ENCODE peak calls at places on chromosomes 3 and 15, in seven cellular contexts. One of them, this sample, is unnamed.

GRCh38 chr3:127779747-127780146 is 42.6 kb downstream of the MGLL start:
- DNase-seq in lower leg skin: no peak
- DNase-seq in breast epithelium: no peak
- DNase-seq in NB4: peak
- DNase-seq in testis: no peak
- DNase-seq in IMR-90: peak
- DNase-seq in uterus: no peak
- DNase-seq in this sample: no peak

GRCh38 chr15:36887214-36888017 is 212.9 kb downstream of the MEIS2 start:
- DNase-seq in lower leg skin: peak
- DNase-seq in breast epithelium: no peak
- DNase-seq in NB4: no peak
- DNase-seq in testis: peak
- DNase-seq in IMR-90: no peak
- DNase-seq in uterus: peak
- DNase-seq in this sample: no peak

GRCh38 chr3:196969660-196970546 is 1.3 kb upstream of the PIGZ start:
- DNase-seq in lower leg skin: peak
- DNase-seq in breast epithelium: no peak
- DNase-seq in NB4: peak
- DNase-seq in testis: peak
- DNase-seq in IMR-90: peak
- DNase-seq in uterus: peak
- DNase-seq in this sample: peak

GRCh38 chr15:26724381-26724780 is 48.5 kb downstream of the GABRB3 start:
- DNase-seq in lower leg skin: no peak
- DNase-seq in breast epithelium: no peak
- DNase-seq in NB4: no peak
- DNase-seq in testis: no peak
- DNase-seq in IMR-90: no peak
- DNase-seq in uterus: no peak
- DNase-seq in this sample: no peak

GRCh38 chr3:124395584-124396340 is 334.5 kb upstream of the UMPS start:
- DNase-seq in lower leg skin: no peak
- DNase-seq in breast epithelium: no peak
- DNase-seq in NB4: no peak
- DNase-seq in testis: peak
- DNase-seq in IMR-90: peak
- DNase-seq in uterus: peak
- DNase-seq in this sample: peak

GRCh38 chr15:40353697-40354096 is 2.9 kb downstream of the PHGR1 start:
- DNase-seq in lower leg skin: no peak
- DNase-seq in breast epithelium: no peak
- DNase-seq in NB4: no peak
- DNase-seq in testis: no peak
- DNase-seq in IMR-90: no peak
- DNase-seq in uterus: no peak
- DNase-seq in this sample: peak

GRCh38 chr3:189229421-189229820 is 57.6 kb downstream of the TPRG1 start:
- DNase-seq in lower leg skin: no peak
- DNase-seq in breast epithelium: no peak
- DNase-seq in NB4: no peak
- DNase-seq in testis: no peak
- DNase-seq in IMR-90: no peak
- DNase-seq in uterus: no peak
- DNase-seq in this sample: no peak

GRCh38 chr3:45760878-45761711 is 35.2 kb downstream of the SLC6A20 start:
- DNase-seq in lower leg skin: no peak
- DNase-seq in breast epithelium: peak
- DNase-seq in NB4: peak
- DNase-seq in testis: peak
- DNase-seq in IMR-90: peak
- DNase-seq in uterus: peak
- DNase-seq in this sample: peak

GRCh38 chr3:123344941-123345594 is 103.8 kb downstream of the ADCY5 start:
- DNase-seq in lower leg skin: no peak
- DNase-seq in breast epithelium: peak
- DNase-seq in NB4: no peak
- DNase-seq in testis: no peak
- DNase-seq in IMR-90: no peak
- DNase-seq in uterus: no peak
- DNase-seq in this sample: no peak

GRCh38 chr15:34953851-34954250 is 15.7 kb downstream of the AQR start:
- DNase-seq in lower leg skin: no peak
- DNase-seq in breast epithelium: no peak
- DNase-seq in NB4: no peak
- DNase-seq in testis: no peak
- DNase-seq in IMR-90: no peak
- DNase-seq in uterus: no peak
- DNase-seq in this sample: no peak

DNA sequence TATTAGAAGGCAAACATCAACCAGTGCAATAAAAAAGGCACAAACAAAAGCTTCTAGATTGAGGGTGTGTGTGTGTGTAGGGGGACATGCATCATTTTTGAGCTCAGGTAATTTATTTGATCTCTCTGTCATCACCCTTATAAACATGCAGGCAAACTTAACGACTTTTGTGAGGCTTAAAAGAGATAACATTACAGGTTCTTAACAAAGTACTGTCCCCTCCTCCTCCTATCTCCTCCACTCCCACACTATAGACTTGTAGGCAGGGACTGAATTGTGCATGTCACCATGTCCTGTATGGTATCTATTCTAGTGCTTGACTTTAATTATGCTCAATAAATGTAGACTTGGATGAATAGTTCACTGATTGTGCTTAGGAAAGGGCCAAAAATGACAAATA is 143.5 kb upstream of the MB21D2 start:
- DNase-seq in lower leg skin: no peak
- DNase-seq in breast epithelium: no peak
- DNase-seq in NB4: no peak
- DNase-seq in testis: no peak
- DNase-seq in IMR-90: no peak
- DNase-seq in uterus: no peak
- DNase-seq in this sample: no peak
- TF ChIP-seq POLR2A in lower leg skin: no peak
- TF ChIP-seq POLR2A in breast epithelium: no peak
- TF ChIP-seq POLR2A in NB4: no peak
- TF ChIP-seq POLR2A in testis: no peak
- TF ChIP-seq POLR2A in IMR-90: no peak
- TF ChIP-seq POLR2A in uterus: no peak
- TF ChIP-seq POLR2A in this sample: no peak

DNA sequence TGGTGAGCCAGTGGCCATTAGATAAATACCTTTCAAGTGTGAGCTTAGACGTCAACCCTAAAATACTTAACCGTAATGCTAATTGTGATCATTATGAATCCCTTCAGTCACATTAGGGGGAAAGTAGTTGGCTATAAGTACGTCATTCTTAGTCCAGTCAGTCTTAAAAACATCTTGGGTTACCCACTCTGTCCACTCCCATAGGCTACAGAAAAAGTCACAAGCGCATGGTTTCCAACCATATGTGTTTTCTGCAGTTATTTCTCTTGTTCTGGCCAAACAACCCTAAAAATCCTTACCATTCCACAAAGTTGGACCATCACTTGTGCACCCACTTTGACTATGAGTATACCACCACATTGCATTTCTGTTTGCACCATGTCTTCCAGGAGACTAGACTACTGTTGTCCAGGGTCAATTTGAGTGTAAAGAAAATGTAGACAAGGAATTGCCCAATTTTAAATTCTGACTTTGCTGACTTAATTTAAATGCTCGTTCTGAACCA is 3.3 kb downstream of the RPL15 start:
- DNase-seq in lower leg skin: no peak
- DNase-seq in breast epithelium: no peak
- DNase-seq in NB4: no peak
- DNase-seq in testis: no peak
- DNase-seq in IMR-90: no peak
- DNase-seq in uterus: no peak
- DNase-seq in this sample: no peak
- TF ChIP-seq POLR2A in lower leg skin: no peak
- TF ChIP-seq POLR2A in breast epithelium: no peak
- TF ChIP-seq POLR2A in NB4: no peak
- TF ChIP-seq POLR2A in testis: no peak
- TF ChIP-seq POLR2A in IMR-90: no peak
- TF ChIP-seq POLR2A in uterus: no peak
- TF ChIP-seq POLR2A in this sample: no peak

GRCh38 chr3:107523361-107524213 is 825 bp downstream of the BBX start:
- DNase-seq in lower leg skin: peak
- DNase-seq in breast epithelium: peak
- DNase-seq in NB4: peak
- DNase-seq in testis: peak
- DNase-seq in IMR-90: peak
- DNase-seq in uterus: peak
- DNase-seq in this sample: peak
- TF ChIP-seq POLR2A in lower leg skin: no peak
- TF ChIP-seq POLR2A in breast epithelium: no peak
- TF ChIP-seq POLR2A in NB4: peak
- TF ChIP-seq POLR2A in testis: no peak
- TF ChIP-seq POLR2A in IMR-90: no peak
- TF ChIP-seq POLR2A in uterus: no peak
- TF ChIP-seq POLR2A in this sample: no peak

GRCh38 chr15:92882697-92883642 is 17.2 kb upstream of the CHD2 start:
- DNase-seq in lower leg skin: peak
- DNase-seq in breast epithelium: no peak
- DNase-seq in NB4: peak
- DNase-seq in testis: no peak
- DNase-seq in IMR-90: no peak
- DNase-seq in uterus: peak
- DNase-seq in this sample: peak

GRCh38 chr15:92881570-92881837 is 18.6 kb upstream of the CHD2 start:
- DNase-seq in lower leg skin: no peak
- DNase-seq in breast epithelium: no peak
- DNase-seq in NB4: no peak
- DNase-seq in testis: no peak
- DNase-seq in IMR-90: no peak
- DNase-seq in uterus: no peak
- DNase-seq in this sample: no peak

GRCh38 chr15:92879949-92880725 is 20.0 kb upstream of the CHD2 start:
- DNase-seq in lower leg skin: no peak
- DNase-seq in breast epithelium: no peak
- DNase-seq in NB4: no peak
- DNase-seq in testis: no peak
- DNase-seq in IMR-90: no peak
- DNase-seq in uterus: no peak
- DNase-seq in this sample: no peak

GRCh38 chr15:92881838-92882696 is 18.1 kb upstream of the CHD2 start:
- DNase-seq in lower leg skin: peak
- DNase-seq in breast epithelium: peak
- DNase-seq in NB4: peak
- DNase-seq in testis: peak
- DNase-seq in IMR-90: peak
- DNase-seq in uterus: peak
- DNase-seq in this sample: peak

GRCh38 chr15:92880796-92881569 is 19.1 kb upstream of the CHD2 start:
- DNase-seq in lower leg skin: no peak
- DNase-seq in breast epithelium: no peak
- DNase-seq in NB4: no peak
- DNase-seq in testis: no peak
- DNase-seq in IMR-90: no peak
- DNase-seq in uterus: no peak
- DNase-seq in this sample: no peak
- TF ChIP-seq POLR2A in lower leg skin: no peak
- TF ChIP-seq POLR2A in breast epithelium: no peak
- TF ChIP-seq POLR2A in NB4: no peak
- TF ChIP-seq POLR2A in testis: no peak
- TF ChIP-seq POLR2A in IMR-90: no peak
- TF ChIP-seq POLR2A in uterus: no peak
- TF ChIP-seq POLR2A in this sample: no peak

GRCh38 chr3:98541695-98542094 is 9.9 kb downstream of the GPR15 start:
- DNase-seq in lower leg skin: no peak
- DNase-seq in breast epithelium: no peak
- DNase-seq in NB4: no peak
- DNase-seq in testis: no peak
- DNase-seq in IMR-90: no peak
- DNase-seq in uterus: no peak
- DNase-seq in this sample: no peak

GRCh38 chr3:98545940-98546339 is 14.2 kb downstream of the GPR15 start:
- DNase-seq in lower leg skin: no peak
- DNase-seq in breast epithelium: no peak
- DNase-seq in NB4: no peak
- DNase-seq in testis: no peak
- DNase-seq in IMR-90: no peak
- DNase-seq in uterus: no peak
- DNase-seq in this sample: no peak

GRCh38 chr3:98536456-98537017 is 4.8 kb downstream of the GPR15 start:
- DNase-seq in lower leg skin: no peak
- DNase-seq in breast epithelium: no peak
- DNase-seq in NB4: no peak
- DNase-seq in testis: no peak
- DNase-seq in IMR-90: no peak
- DNase-seq in uterus: no peak
- DNase-seq in this sample: no peak

GRCh38 chr3:98542623-98543022 is 10.8 kb downstream of the GPR15 start:
- DNase-seq in lower leg skin: no peak
- DNase-seq in breast epithelium: no peak
- DNase-seq in NB4: no peak
- DNase-seq in testis: no peak
- DNase-seq in IMR-90: no peak
- DNase-seq in uterus: no peak
- DNase-seq in this sample: no peak

GRCh38 chr3:98540346-98540745 is 8.6 kb downstream of the GPR15 start:
- DNase-seq in lower leg skin: no peak
- DNase-seq in breast epithelium: no peak
- DNase-seq in NB4: no peak
- DNase-seq in testis: no peak
- DNase-seq in IMR-90: no peak
- DNase-seq in uterus: no peak
- DNase-seq in this sample: no peak
- TF ChIP-seq POLR2A in lower leg skin: no peak
- TF ChIP-seq POLR2A in breast epithelium: no peak
- TF ChIP-seq POLR2A in NB4: no peak
- TF ChIP-seq POLR2A in testis: no peak
- TF ChIP-seq POLR2A in IMR-90: no peak
- TF ChIP-seq POLR2A in uterus: no peak
- TF ChIP-seq POLR2A in this sample: no peak

This sample was measured in heart left ventricle.